ENCODE peak calls at places on chromosomes 6 and 20, in five cellular contexts. N is PC-9, K is fibroblast of lung, G is astrocyte, X is A673. I is an unnamed sample.

GRCh38 chr6:84825461-84825860 is 61.1 kb upstream of the TBX18 start:
- DNase-seq in N (no peak), K (peak), G (peak), X (peak), I (no peak)

GRCh38 chr6:133609404-133610270 is 279.3 kb upstream of the TCF21 start:
- DNase-seq in N (peak), K (peak), G (peak), X (no peak), I (no peak)

GRCh38 chr6:39189915-39190544 is 39.2 kb downstream of the KCNK5 start:
- DNase-seq in N (no peak), K (peak), G (no peak), X (peak), I (peak)

GRCh38 chr6:81790034-81790433 is 37.6 kb upstream of the TENT5A start:
- DNase-seq in N (no peak), K (no peak), G (no peak), X (no peak), I (peak)

GRCh38 chr20:19974621-19975435 is 42.3 kb upstream of the NAA20 start:
- DNase-seq in N (peak), K (peak), G (peak), X (peak), I (no peak)

GRCh38 chr20:47133809-47134456 is 222.6 kb downstream of the ZMYND8 start:
- DNase-seq in N (peak), K (peak), G (peak), X (peak), I (no peak)

GRCh38 chr6:31871068-31871659 is 7.6 kb downstream of the SLC44A4 start:
- DNase-seq in N (no peak), K (peak), G (peak), X (no peak), I (peak)

GRCh38 chr6:33417127-33417902 is 592 bp downstream of the CUTA start:
- DNase-seq in N (peak), K (peak), G (peak), X (no peak), I (peak)

GRCh38 chr6:22363166-22363965 is 66.5 kb upstream of the PRL start:
- DNase-seq in N (peak), K (no peak), G (no peak), X (no peak), I (no peak)

GRCh38 chr6:21801786-21802610 is 208.4 kb downstream of the SOX4 start:
- DNase-seq in N (no peak), K (no peak), G (no peak), X (peak), I (no peak)

GRCh38 chr6:56897789-56898509 is 57.0 kb upstream of the BEND6 start:
- DNase-seq in N (no peak), K (no peak), G (no peak), X (no peak), I (no peak)

GRCh38 chr6:128479991-128480390 is 40.4 kb downstream of the PTPRK start:
- DNase-seq in N (no peak), K (no peak), G (no peak), X (no peak), I (no peak)

GRCh38 chr6:125717120-125717731 is 32.2 kb upstream of the HEY2 start:
- DNase-seq in N (peak), K (no peak), G (no peak), X (no peak), I (no peak)

GRCh38 chr6:131029661-131030297 is 33.3 kb downstream of the EPB41L2 start:
- DNase-seq in N (no peak), K (peak), G (peak), X (peak), I (peak)

GRCh38 chr6:156464100-156464878 is 312.9 kb upstream of the ARID1B start:
- DNase-seq in N (no peak), K (no peak), G (no peak), X (no peak), I (no peak)

GRCh38 chr6:161272600-161273355 is 1.1 kb downstream of the AGPAT4 start:
- DNase-seq in N (no peak), K (peak), G (peak), X (no peak), I (peak)

GRCh38 chr20:2820896-2821869 is 5.0 kb downstream of the TMEM239 start:
- DNase-seq in N (no peak), K (no peak), G (no peak), X (no peak), I (peak)

GRCh38 chr6:42254505-42254904 is 36.8 kb upstream of the MRPS10 start:
- DNase-seq in N (no peak), K (no peak), G (no peak), X (no peak), I (no peak)

GRCh38 chr6:41228616-41229015 is 467 bp downstream of the TREML4 start:
- DNase-seq in N (no peak), K (no peak), G (no peak), X (peak), I (peak)

GRCh38 chr6:158389188-158389919 is 77.1 kb downstream of the TULP4 start:
- DNase-seq in N (no peak), K (no peak), G (no peak), X (no peak), I (no peak)

GRCh38 chr6:26553264-26553738 is 15.1 kb downstream of the HMGN4 start:
- DNase-seq in N (peak), K (peak), G (peak), X (peak), I (peak)

GRCh38 chr6:108071736-108072276 is 2.7 kb downstream of the OSTM1 start:
- DNase-seq in N (no peak), K (no peak), G (no peak), X (no peak), I (peak)

GRCh38 chr6:131979515-131980337 is 28.6 kb upstream of the CCN2 start:
- DNase-seq in N (no peak), K (peak), G (peak), X (no peak), I (no peak)

GRCh38 chr20:44660506-44660905 is 9.0 kb upstream of the ADA start:
- DNase-seq in N (no peak), K (no peak), G (no peak), X (no peak), I (no peak)

GRCh38 chr6:1227935-1228753 is 83.8 kb upstream of the FOXQ1 start:
- DNase-seq in N (peak), K (no peak), G (no peak), X (no peak), I (no peak)

GRCh38 chr20:45406260-45407066 is 1.6 kb upstream of the DBNDD2 start:
- DNase-seq in N (peak), K (no peak), G (peak), X (peak), I (peak)

GRCh38 chr20:11582073-11582472 is 335.6 kb upstream of the BTBD3 start:
- DNase-seq in N (no peak), K (no peak), G (peak), X (no peak), I (no peak)

GRCh38 chr20:23412026-23412425 is 9.3 kb downstream of the NAPB start:
- DNase-seq in N (no peak), K (peak), G (no peak), X (peak), I (no peak)

GRCh38 chr6:144768676-144769599 is 483.8 kb downstream of the UTRN start:
- DNase-seq in N (no peak), K (peak), G (no peak), X (no peak), I (no peak)

GRCh38 chr20:4020256-4020655 is 4.9 kb upstream of the RNF24 start:
- DNase-seq in N (no peak), K (no peak), G (no peak), X (no peak), I (no peak)

GRCh38 chr6:158629376-158630221 is 14.9 kb downstream of the DYNLT1 start:
- DNase-seq in N (no peak), K (no peak), G (no peak), X (no peak), I (peak)

GRCh38 chr20:59242714-59243626 is 57.4 kb upstream of the EDN3 start:
- DNase-seq in N (peak), K (no peak), G (no peak), X (no peak), I (no peak)

GRCh38 chr6:90397929-90398674 is 101.5 kb upstream of the BACH2 start:
- DNase-seq in N (peak), K (peak), G (peak), X (no peak), I (no peak)

GRCh38 chr6:163731215-163732013 is 316.9 kb downstream of the QKI start:
- DNase-seq in N (no peak), K (no peak), G (no peak), X (no peak), I (no peak)

GRCh38 chr6:118706702-118707101 is 55.3 kb upstream of the CEP85L start:
- DNase-seq in N (no peak), K (no peak), G (peak), X (no peak), I (peak)

GRCh38 chr6:111552241-111552744 is 53.4 kb downstream of the TRAF3IP2 start:
- DNase-seq in N (peak), K (peak), G (peak), X (peak), I (peak)

GRCh38 chr20:48170625-48171024 is 385.3 kb upstream of the SULF2 start:
- DNase-seq in N (no peak), K (no peak), G (no peak), X (no peak), I (no peak)

GRCh38 chr6:90458353-90459224 is 128.3 kb downstream of the MAP3K7 start:
- DNase-seq in N (no peak), K (no peak), G (peak), X (peak), I (no peak)

GRCh38 chr20:33814238-33814712 is 3.1 kb downstream of the CHMP4B start:
- DNase-seq in N (no peak), K (no peak), G (no peak), X (no peak), I (no peak)

GRCh38 chr20:33812673-33813462 is 1.7 kb downstream of the CHMP4B start:
- DNase-seq in N (peak), K (no peak), G (no peak), X (peak), I (peak)

GRCh38 chr20:33811763-33812672 is 870 bp downstream of the CHMP4B start:
- DNase-seq in N (peak), K (peak), G (peak), X (peak), I (peak)

GRCh38 chr20:33808388-33808787 is 2.8 kb upstream of the CHMP4B start:
- DNase-seq in N (no peak), K (no peak), G (no peak), X (no peak), I (no peak)

DNA sequence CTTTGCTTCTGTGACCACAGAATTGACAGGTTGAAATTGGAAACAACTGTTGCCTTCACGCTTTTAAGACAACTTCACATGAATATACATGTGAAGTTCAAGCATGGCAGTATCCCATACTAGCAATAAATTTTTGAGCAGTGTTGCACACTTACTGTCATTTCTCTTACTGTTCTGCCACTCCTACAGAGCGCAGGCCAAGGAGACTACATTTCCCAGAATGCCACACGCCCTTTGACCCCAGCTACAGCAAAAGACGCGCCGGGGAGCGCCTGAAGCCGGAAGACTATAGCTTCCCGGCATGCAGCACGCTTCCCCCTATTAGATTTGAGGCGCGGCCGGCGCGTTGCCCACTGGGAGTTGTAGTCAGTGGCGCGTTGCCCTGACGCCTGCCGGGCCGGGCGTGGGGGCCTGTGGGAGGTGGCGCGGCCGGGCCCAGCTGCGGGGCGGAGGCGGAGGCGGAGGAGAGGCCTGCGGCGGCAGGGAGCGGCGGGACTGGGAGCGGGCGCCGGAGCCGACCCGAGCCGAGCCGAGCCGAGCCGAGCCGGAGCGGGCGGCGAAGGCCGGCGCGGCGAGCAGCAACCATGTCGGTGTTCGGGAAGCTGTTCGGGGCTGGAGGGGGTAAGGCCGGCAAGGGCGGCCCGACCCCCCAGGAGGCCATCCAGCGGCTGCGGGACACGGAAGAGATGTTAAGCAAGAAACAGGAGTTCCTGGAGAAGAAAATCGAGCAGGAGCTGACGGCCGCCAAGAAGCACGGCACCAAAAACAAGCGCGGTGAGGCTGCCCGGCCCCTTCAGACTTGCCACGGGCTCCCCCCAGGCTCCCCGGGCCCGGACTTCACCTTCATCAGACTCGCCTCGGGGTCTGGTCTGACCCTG is at the start of gene CHMP4B:
- DNase-seq in N (peak), K (peak), G (peak), X (peak), I (peak)
- TF ChIP-seq CTCF in N (no peak), K (no peak), G (no peak), X (no peak), I (no peak)

GRCh38 chr6:17418281-17419188 is 25.1 kb downstream of the CAP2 start:
- DNase-seq in N (peak), K (no peak), G (peak), X (no peak), I (no peak)
- H3K4me3 ChIP-seq in N (no peak), K (no peak), G (peak), X (no peak), I (no peak)

GRCh38 chr6:45420083-45420908 is 42.6 kb upstream of the SUPT3H start:
- DNase-seq in N (no peak), K (peak), G (peak), X (peak), I (peak)

GRCh38 chr6:45422541-45423110 is 44.9 kb upstream of the SUPT3H start:
- DNase-seq in N (no peak), K (peak), G (peak), X (peak), I (peak)

GRCh38 chr6:45419574-45420082 is 41.9 kb upstream of the SUPT3H start:
- DNase-seq in N (peak), K (peak), G (peak), X (peak), I (peak)

GRCh38 chr6:45421700-45422540 is 44.2 kb upstream of the SUPT3H start:
- DNase-seq in N (peak), K (peak), G (peak), X (peak), I (peak)

DNA sequence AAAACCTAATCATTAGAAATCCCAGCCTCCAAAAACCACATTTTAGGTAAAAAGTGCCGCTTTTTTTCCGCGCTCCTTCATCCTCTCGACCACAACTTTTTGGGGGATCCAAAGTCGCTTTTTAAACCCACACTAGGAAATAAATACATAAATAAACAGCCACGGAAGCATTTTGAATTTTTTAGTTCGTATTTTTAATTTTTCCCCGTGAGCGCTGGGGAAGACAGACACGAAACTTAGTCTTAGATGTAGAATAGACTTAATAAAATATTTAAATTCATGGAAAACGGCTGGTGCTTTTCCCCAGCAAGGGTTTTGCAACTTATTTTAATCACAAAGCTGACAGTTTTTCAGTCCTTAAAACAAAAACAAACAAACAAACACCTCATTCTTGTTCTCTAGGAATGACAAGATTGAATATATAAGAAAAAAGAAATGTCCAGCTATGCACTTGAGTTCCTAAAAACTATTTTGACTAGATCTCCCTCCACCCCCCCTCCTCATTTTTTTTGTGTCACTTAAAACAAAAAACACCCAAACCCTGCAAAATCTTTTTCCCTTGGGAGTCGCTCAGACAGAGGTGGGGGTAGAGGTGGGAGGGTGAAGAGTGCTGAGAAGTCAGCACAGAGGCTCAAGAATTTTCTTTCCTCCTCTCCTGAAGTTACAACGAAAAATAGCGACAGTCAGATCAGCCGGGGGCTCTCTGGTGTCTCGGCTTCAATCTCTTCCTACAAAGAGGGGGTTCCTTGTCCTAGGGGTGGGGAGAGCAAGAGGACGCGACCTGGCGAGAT is 43.4 kb upstream of the SUPT3H start:
- DNase-seq in N (no peak), K (peak), G (no peak), X (peak), I (peak)
- TF ChIP-seq EZH2 in N (no peak), K (no peak), G (no peak), X (no peak), I (peak)

GRCh38 chr20:62312662-62312977 is 9.8 kb downstream of the ADRM1 start:
- DNase-seq in N (no peak), K (no peak), G (no peak), X (no peak), I (no peak)

GRCh38 chr20:62310757-62311121 is 7.9 kb downstream of the ADRM1 start:
- DNase-seq in N (no peak), K (peak), G (no peak), X (no peak), I (no peak)

GRCh38 chr20:62311150-62311549 is 8.4 kb downstream of the ADRM1 start:
- DNase-seq in N (no peak), K (no peak), G (no peak), X (no peak), I (no peak)

GRCh38 chr20:62313021-62313420 is 10.2 kb downstream of the ADRM1 start:
- DNase-seq in N (no peak), K (no peak), G (no peak), X (no peak), I (no peak)

GRCh38 chr20:62311832-62312661 is 9.2 kb downstream of the ADRM1 start:
- DNase-seq in N (no peak), K (no peak), G (no peak), X (no peak), I (no peak)
- TF ChIP-seq CTCF in N (no peak), K (no peak), G (no peak), X (no peak), I (no peak)